ENCODE peak calls at places on chromosomes 2 and 18, in five cellular contexts. J, M, V, E and Y are unnamed samples.
A peak's percentile ranks its signal among the peaks of the same experiment; 100 is the strongest.

GRCh38 chr2:39033980-39034379 is 86.9 kb downstream of the SOS1 start:
- DNase-seq in J (no peak), V (no peak), E (peak; percentile 85), M (no peak), Y (no peak)

GRCh38 chr2:232315049-232315922 is 63.3 kb upstream of the ALPP start:
- DNase-seq in J (no peak), E (peak; percentile 30), V (peak; percentile 29), M (no peak), Y (no peak)

GRCh38 chr2:59570818-59571217 is 982.6 kb downstream of the BCL11A start:
- DNase-seq in J (no peak), E (no peak), M (no peak), V (no peak), Y (no peak)

GRCh38 chr2:44169155-44169898 is 652 bp downstream of the PPM1B start:
- DNase-seq in E (peak; percentile 37), V (peak; percentile 70), J (no peak), M (peak; percentile 21), Y (peak; percentile 66)

GRCh38 chr2:189297446-189297845 is 117.9 kb upstream of the COL5A2 start:
- DNase-seq in J (no peak), M (no peak), E (peak; percentile 86), V (no peak), Y (no peak)

GRCh38 chr2:10217499-10217861 is 85.2 kb upstream of the HPCAL1 start:
- DNase-seq in V (no peak), E (no peak), J (no peak), M (no peak), Y (no peak)

GRCh38 chr2:88667219-88667618 is 24.3 kb upstream of the RPIA start:
- DNase-seq in E (no peak), V (no peak), J (no peak), M (no peak), Y (no peak)

GRCh38 chr2:198697794-198698193 is 759.9 kb downstream of the SATB2 start:
- DNase-seq in E (no peak), V (no peak), J (no peak), M (no peak), Y (no peak)

GRCh38 chr2:234699456-234699855 is 202.6 kb upstream of the ARL4C start:
- DNase-seq in V (no peak), J (no peak), M (no peak), E (no peak), Y (no peak)

GRCh38 chr2:102664439-102665042 is 45.2 kb downstream of the SLC9A2 start:
- DNase-seq in M (no peak), E (peak; percentile 6), J (no peak), V (peak; percentile 50), Y (no peak)

GRCh38 chr2:156464106-156464505 is 27.9 kb downstream of the GPD2 start:
- DNase-seq in V (no peak), M (no peak), J (no peak), E (peak; percentile 54), Y (no peak)

GRCh38 chr2:99495461-99495860 is 5.6 kb upstream of the REV1 start:
- DNase-seq in E (no peak), V (no peak), J (no peak), M (no peak), Y (no peak)

GRCh38 chr2:216508229-216508628 is 9.6 kb downstream of the RPL37A start:
- DNase-seq in V (no peak), J (no peak), M (no peak), E (no peak), Y (no peak)

GRCh38 chr2:233831861-233832260 is 22.5 kb downstream of the HJURP start:
- DNase-seq in J (no peak), V (no peak), M (no peak), E (no peak), Y (no peak)

GRCh38 chr2:62293490-62294212 is 97.7 kb downstream of the B3GNT2 start:
- DNase-seq in V (peak; percentile 92), M (peak; percentile 20), J (peak; percentile 94), E (no peak), Y (peak; percentile 47)
- H3K4ac ChIP-seq in V (peak overlapping the region; percentile 11), M (peak overlapping the region; percentile 60), J (peak overlapping the region; percentile 59), E (no peak overlapping the region), Y (peak overlapping the region; percentile 88)

GRCh38 chr18:51044928-51045587 is 15.0 kb downstream of the SMAD4 start:
- DNase-seq in M (peak; percentile 18), J (no peak), V (no peak), E (no peak), Y (no peak)
- H3K4ac ChIP-seq in M (no peak overlapping the region), J (no peak overlapping the region), V (no peak overlapping the region), E (no peak overlapping the region), Y (no peak overlapping the region)

GRCh38 chr2:160583162-160583522 is 89.5 kb upstream of the RBMS1 start:
- DNase-seq in J (no peak), V (no peak), M (no peak), E (peak; percentile 41), Y (no peak)

GRCh38 chr2:160583823-160584537 is 90.4 kb upstream of the RBMS1 start:
- DNase-seq in V (peak; percentile 36), E (no peak), M (no peak), J (no peak), Y (no peak)

GRCh38 chr2:160581448-160581847 is 87.8 kb upstream of the RBMS1 start:
- DNase-seq in V (peak; percentile 73), J (peak; percentile 49), M (no peak), E (no peak), Y (peak; percentile 10)

GRCh38 chr2:160582481-160583161 is 89.0 kb upstream of the RBMS1 start:
- DNase-seq in M (peak; percentile 44), J (no peak), E (peak; percentile 75), V (peak; percentile 82), Y (no peak)

GRCh38 chr2:160581035-160581434 is 87.4 kb upstream of the RBMS1 start:
- DNase-seq in V (peak; percentile 13), E (peak; percentile 56), M (no peak), J (no peak), Y (no peak)
- H3K4ac ChIP-seq in V (no peak overlapping the region), E (peak overlapping the region; percentile 46), M (no peak overlapping the region), J (no peak overlapping the region), Y (no peak overlapping the region)

DNA sequence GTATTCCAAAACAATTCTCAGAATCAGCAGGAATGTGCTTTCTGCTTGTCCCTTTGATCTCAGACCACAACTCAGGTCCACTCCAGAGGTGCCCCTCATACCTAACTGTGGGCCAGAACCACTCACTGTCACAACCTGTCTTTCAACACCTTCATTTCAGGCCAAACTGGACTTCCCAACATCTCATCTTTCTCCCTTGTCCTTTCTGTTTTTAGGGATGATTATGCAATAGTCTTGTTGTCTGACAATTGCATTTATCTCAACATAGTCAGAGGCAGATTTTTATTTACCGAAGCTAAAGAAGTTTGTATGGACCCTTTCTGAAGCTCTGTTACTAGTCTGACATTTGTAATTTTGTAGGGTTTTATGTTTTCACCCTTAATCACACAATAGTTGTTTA is 95.9 kb downstream of the EPHA4 start:
- DNase-seq in V (no peak), E (no peak), M (no peak), J (no peak), Y (no peak)
- H3K4ac ChIP-seq in V (no peak overlapping the region), E (no peak overlapping the region), M (no peak overlapping the region), J (no peak overlapping the region), Y (no peak overlapping the region)

GRCh38 chr2:66507673-66508127 is 72.8 kb downstream of the MEIS1 start:
- DNase-seq in M (peak; percentile 86), V (peak; percentile 73), J (peak; percentile 78), E (no peak), Y (peak; percentile 51)
- H3K4ac ChIP-seq in M (no peak overlapping the region), V (no peak overlapping the region), J (no peak overlapping the region), E (no peak overlapping the region), Y (no peak overlapping the region)

DNA sequence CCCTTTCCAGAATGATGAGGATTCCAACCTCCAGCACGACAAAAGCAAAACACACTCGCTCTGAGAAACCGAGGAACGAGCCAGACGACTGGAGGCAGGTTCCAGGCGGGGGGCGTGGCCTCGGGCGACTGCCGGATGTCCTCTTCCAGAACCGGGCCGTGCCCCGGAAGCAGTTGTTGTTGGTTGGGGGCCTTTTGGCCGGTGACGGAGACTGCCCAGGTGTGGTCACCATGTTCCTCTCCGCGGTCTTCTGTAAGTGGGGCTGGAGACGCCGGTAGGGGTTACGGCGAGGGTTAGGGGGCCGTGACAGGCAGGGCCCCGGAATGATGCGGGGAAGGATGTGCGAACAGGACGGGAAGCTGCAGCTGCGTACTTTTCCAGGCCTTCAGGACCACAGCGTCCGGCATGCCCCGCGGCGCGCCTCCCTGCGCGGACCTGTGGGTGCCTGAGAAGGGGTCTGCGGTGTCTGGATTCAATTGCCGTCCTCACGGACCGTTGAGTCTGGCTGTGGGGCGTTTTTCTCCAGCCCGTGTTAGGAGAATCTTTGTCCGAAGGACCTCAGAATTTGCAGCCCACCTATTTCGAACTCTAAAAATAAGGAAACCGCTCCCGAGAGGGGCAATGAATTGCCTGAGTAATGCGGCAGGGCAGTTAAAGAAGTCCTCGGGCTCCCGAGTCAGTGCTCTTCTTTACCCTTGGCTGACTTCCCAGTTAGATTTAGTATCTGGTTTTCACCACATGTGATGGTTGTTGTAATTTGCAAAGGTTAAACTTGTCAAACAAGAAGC is at the start of gene MRPL33:
- DNase-seq in E (peak; percentile 85), V (peak; percentile 96), M (peak; percentile 79), J (peak; percentile 96), Y (peak; percentile 97)
- H3K4ac ChIP-seq in E (peak within 1 kb of the TSS; percentile 99), V (peak within 1 kb of the TSS; percentile 75), M (no peak within 1 kb of the TSS), J (no peak within 1 kb of the TSS), Y (peak within 1 kb of the TSS; percentile 75)

GRCh38 chr2:62304429-62305417 is 108.8 kb downstream of the B3GNT2 start:
- DNase-seq in J (peak; percentile 69), E (peak; percentile 73), M (no peak), V (peak; percentile 92), Y (no peak)
- H3K4ac ChIP-seq in J (no peak overlapping the region), E (no peak overlapping the region), M (no peak overlapping the region), V (peak overlapping the region; percentile 58), Y (no peak overlapping the region)

DNA sequence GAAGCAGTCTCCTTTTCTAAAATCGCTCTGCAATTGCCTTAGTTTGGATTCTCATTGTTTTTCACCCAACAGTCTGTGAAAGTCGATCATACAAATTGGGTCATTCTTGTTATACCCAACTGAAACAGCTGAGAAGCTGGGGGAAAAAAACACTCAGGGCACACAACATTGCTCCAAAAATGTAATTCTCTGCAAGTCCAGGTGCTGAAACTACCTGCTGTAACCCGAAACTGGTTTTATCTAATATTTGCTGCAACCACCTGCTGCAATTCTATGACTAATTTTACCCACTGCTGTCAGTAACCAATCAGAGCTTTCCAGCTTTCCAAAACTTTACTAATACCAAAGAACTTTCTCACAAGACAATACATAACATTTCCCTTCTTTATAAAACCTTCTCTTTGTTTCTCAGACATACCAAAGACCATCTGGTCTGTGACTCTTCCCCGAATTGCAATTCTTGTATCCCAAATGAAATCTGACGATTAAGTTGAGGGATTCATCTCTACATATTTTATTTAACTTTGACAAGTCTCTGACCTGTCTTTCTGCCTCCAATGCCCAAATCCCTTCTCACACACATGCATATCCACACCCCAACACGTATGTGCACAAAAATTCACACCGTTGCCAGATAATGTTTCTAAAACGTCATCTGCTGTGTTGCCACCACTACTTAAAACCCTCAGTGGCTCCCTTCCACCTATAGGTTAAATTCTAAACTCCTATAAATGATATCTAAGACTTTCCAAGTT is 198.3 kb downstream of the PIEZO2 start:
- DNase-seq in V (no peak), E (no peak), M (no peak), J (no peak), Y (no peak)
- H3K4ac ChIP-seq in V (no peak overlapping the region), E (no peak overlapping the region), M (no peak overlapping the region), J (no peak overlapping the region), Y (no peak overlapping the region)